ENCODE peak calls at places on chromosomes 13 and 19, in seven cellular contexts. E is heart left ventricle, S is A549, Y is GM12878, G is K562, W is IMR-90, J is HepG2. N is an unnamed sample.

GRCh38 chr19:54138777-54139256 is 1.3 kb downstream of the CNOT3 start:
- ATAC-seq in E (no peak), S (no peak), Y (no peak), G (no peak), W (no peak), J (no peak), N (no peak)

GRCh38 chr13:58587183-58587582 is 955.6 kb downstream of the PCDH17 start:
- ATAC-seq in E (no peak), S (no peak), Y (peak), G (no peak), W (no peak), J (no peak), N (no peak)

GRCh38 chr13:53507741-53508140 is 479.1 kb downstream of the OLFM4 start:
- ATAC-seq in E (no peak), S (no peak), Y (no peak), G (no peak), W (no peak), J (no peak), N (no peak)

GRCh38 chr19:2424686-2425621 is 2.4 kb downstream of the TIMM13 start:
- ATAC-seq in E (no peak), S (no peak), Y (no peak), G (no peak), W (peak), J (no peak), N (no peak)

GRCh38 chr13:99548448-99548847 is 47.2 kb downstream of the TM9SF2 start:
- ATAC-seq in E (no peak), S (no peak), Y (peak), G (no peak), W (no peak), J (no peak), N (no peak)

GRCh38 chr13:113273856-113274590 is 23.0 kb upstream of the LAMP1 start:
- ATAC-seq in E (peak), S (peak), Y (no peak), G (peak), W (peak), J (no peak), N (peak)

GRCh38 chr13:102584423-102584822 is 12.4 kb upstream of the TPP2 start:
- ATAC-seq in E (peak), S (no peak), Y (peak), G (peak), W (no peak), J (no peak), N (peak)

GRCh38 chr13:50219743-50220142 is 204.5 kb downstream of the KCNRG start:
- ATAC-seq in E (no peak), S (no peak), Y (no peak), G (no peak), W (no peak), J (no peak), N (no peak)

GRCh38 chr13:41780736-41781708 is 179.9 kb downstream of the VWA8 start:
- ATAC-seq in E (peak), S (no peak), Y (no peak), G (no peak), W (peak), J (no peak), N (peak)

GRCh38 chr19:10747271-10747670 is 29.4 kb downstream of the DNM2 start:
- ATAC-seq in E (no peak), S (peak), Y (no peak), G (no peak), W (no peak), J (no peak), N (no peak)

GRCh38 chr13:19845758-19846157 is 17.7 kb downstream of the ZMYM5 start:
- ATAC-seq in E (peak), S (peak), Y (peak), G (peak), W (peak), J (peak), N (peak)

GRCh38 chr13:95025116-95025515 is 276.1 kb downstream of the ABCC4 start:
- ATAC-seq in E (no peak), S (peak), Y (no peak), G (no peak), W (no peak), J (no peak), N (no peak)

GRCh38 chr13:109749365-109749764 is 37.0 kb downstream of the IRS2 start:
- ATAC-seq in E (no peak), S (no peak), Y (no peak), G (no peak), W (no peak), J (no peak), N (no peak)

DNA sequence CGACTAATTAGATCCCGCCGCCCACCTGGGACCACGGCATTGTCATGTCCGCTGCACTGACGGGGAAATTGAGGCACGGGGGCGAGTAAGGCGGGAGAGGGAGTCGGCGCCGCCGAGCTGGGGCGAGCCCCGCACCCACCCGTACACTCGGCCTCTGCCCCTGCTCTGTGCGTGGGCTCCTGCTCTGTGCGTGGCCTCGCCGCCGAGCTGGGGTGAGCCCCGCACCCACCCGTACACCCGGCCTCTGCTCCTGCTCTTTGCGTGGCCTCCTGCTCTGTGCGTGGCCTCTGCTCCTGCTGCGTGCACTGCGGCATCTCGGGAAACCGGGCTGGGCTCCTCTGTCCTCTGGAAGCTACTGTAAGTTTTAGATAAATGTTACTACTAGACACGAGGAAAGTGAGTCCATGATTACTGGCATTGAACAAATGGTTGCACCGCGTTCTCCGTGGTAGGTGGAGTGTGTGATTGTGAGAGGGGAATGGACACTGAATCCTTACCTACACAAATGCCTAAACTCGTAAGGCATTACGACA is 826 bp upstream of the C1QTNF9 start:
- ATAC-seq in E (peak), S (no peak), Y (no peak), G (no peak), W (no peak), J (peak), N (no peak)
- TF ChIP-seq POLR2A in E (no peak), S (no peak), Y (no peak), G (no peak), W (no peak), J (no peak), N (no peak)

GRCh38 chr19:1069009-1069779 is 2.2 kb downstream of the ARHGAP45 start:
- ATAC-seq in E (peak), S (no peak), Y (peak), G (no peak), W (no peak), J (no peak), N (peak)
- H3K4me3 ChIP-seq in E (peak), S (no peak), Y (peak), G (no peak), W (no peak), J (no peak), N (peak)

DNA sequence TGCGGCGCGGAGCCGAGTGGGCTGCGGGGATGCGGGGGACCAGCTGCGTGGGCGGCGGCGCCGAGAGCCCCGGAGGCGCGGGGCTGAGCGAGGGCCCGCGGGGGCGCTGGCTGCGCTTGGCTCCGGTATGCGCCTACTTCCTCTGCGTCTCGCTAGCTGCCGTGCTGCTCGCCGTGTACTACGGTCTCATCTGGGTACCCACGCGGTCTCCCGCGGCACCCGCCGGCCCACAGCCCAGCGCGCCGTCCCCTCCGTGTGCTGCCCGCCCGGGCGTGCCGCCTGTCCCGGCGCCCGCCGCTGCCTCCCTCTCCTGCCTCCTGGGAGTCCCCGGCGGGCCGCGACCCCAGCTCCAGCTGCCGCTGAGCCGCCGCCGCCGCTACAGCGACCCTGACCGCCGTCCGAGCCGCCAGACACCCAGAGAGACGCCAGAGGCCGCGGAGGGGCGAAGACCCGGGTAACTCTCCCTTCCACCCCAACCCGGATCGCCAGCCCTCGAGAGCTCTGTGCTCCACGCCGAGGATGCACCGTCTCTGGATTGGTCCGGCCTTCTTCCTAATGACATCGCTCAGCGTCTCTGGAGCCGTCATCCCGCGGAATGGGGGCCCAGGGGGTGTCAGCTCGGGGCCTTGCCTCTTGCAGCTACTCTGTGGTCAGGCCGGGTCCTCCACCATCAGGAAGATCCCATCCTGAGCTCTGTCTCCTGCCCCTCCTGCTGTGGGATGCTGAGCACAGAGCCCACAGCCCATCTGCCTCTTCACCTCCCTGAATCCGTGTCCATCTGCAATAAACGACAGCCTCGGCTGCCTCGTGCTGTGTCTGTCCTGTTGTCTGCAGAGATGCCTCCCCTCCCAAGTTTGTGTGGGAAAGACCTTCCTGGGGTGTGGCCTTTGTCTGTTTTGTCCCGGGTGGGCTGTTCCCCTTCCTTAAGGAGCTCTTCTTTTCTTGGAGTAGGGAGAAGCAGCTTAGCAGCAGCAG is 493 bp downstream of the INAFM1 start:
- ATAC-seq in E (peak), S (peak), Y (peak), G (no peak), W (peak), J (no peak), N (peak)
- TF ChIP-seq POLR2A in E (peak), S (no peak), Y (no peak), G (no peak), W (peak), J (no peak), N (no peak)

DNA sequence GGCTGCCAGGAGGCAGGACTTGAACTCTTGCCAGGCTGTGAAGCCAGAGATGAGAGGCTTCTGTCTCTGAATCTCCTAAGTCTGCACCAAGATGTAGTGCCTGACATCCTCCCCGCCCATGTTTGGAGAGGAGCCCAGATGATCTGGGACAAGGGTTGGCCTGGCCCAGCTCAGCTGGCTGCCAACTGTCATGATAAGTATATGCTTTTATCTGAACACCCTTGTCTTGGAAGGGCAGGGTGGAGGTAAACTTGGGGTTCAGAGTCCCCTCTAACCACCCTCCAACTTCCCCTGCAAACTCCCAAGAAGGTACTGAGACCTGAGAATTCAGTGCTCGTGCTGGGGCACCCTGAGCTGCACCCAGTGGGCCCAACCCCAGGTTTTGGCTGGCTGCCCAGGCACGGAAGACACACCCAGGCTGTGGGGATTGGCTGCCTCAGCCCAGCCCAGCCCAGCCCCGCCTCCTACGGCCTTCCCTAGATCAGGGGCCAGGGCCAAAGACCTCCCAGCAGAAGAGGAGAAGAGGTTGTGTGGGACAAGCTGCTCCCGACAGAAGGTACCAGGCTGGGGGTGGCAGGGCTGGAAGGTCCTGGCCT is at the start of gene CYP4F12:
- ATAC-seq in E (peak), S (peak), Y (peak), G (peak), W (no peak), J (peak), N (peak)
- H3K4me3 ChIP-seq in E (peak), S (peak), Y (no peak), G (no peak), W (no peak), J (peak), N (no peak)

DNA sequence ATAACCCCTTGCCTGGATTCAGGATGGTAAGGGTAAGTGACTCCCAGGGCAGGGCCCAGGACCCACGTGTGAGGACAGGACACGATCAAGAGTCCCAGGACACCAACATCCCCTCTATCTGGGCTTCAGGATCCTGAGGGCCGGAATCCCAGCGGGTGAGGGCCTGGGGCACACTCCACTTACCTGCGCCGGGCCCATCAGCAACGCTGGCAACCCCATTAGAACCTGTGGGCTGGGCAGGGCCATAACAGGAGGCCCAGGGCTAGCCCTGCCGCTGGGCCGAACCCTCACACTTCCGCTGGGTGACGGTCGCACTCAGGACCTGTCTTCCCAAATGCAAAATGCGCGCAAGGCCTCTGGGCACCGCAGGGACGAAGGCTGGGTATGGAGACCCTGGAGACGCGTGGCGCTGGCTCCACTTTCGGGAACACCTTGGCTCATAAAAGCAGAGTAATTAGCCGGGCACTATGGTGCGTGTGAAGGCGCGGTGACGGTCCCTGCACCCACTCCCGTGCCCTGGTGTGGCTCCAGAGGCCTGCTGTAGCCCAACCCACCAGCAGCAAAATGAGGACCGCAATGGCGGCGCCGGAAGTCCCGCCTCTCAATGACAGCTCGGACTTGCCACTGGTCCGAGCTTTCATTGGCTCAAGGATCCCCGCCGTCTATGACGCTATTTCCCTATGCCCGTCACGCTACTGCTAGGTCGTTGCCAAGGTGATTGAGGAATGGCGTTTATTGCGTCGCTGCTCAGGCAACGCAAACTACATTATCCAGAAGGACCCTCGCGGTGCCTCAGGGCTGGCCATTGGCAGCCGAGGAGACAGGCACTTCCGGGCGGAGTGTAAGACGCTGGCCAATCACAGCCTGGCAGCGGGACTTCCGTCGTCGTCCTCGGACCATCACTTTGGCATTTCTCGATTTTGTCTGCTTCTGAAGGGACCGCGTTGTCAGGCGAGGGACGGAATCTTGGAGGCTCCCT is at the start of gene ZNF132:
- ATAC-seq in E (peak), S (peak), Y (peak), G (no peak), W (peak), J (no peak), N (peak)
- TF ChIP-seq POLR2A in E (peak), S (no peak), Y (peak), G (no peak), W (peak), J (no peak), N (peak)

DNA sequence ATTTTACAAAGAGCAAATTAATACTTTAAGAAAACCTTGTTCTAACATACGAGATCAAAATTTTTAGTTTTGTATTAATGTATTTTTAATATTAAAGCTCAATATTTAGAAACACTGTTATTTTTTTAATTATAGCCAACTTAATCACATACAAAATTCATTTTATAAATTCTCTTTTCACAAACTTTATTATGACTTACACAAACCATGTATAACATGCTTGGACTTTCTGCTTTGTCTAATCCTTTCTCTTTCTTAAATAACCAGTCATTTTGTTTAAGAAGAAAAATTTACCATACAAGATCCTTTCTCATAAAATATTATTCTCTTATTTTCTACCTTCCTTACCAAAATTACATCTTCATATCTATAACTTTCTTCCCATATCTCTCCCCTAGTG is 62.2 kb downstream of the CYSLTR2 start:
- ATAC-seq in E (no peak), S (no peak), Y (no peak), G (no peak), W (no peak), J (no peak), N (no peak)
- H3K4me3 ChIP-seq in E (no peak), S (no peak), Y (no peak), G (no peak), W (no peak), J (no peak), N (no peak)

GRCh38 chr19:38095411-38096308 is 128.4 kb downstream of the DPF1 start:
- ATAC-seq in E (peak), S (peak), Y (peak), G (peak), W (peak), J (peak), N (no peak)
- TF ChIP-seq POLR2A in E (no peak), S (peak), Y (no peak), G (no peak), W (no peak), J (no peak), N (no peak)